ENCODE peak calls at places on chromosomes 12 and 14, in seven cellular contexts. W, F, V, K, Z, S and I are unnamed samples.

GRCh38 chr12:97560766-97561165 is 98.2 kb downstream of the RMST start:
- DNase-seq in W (no peak), F (no peak), V (no peak), K (no peak), Z (no peak), S (no peak), I (no peak)

GRCh38 chr14:89214221-89214965 is 202.6 kb downstream of the FOXN3 start:
- DNase-seq in W (no peak), F (peak), V (no peak), K (no peak), Z (peak), S (peak), I (no peak)

GRCh38 chr12:127623362-127623761 is 643.6 kb upstream of the TMEM132C start:
- DNase-seq in W (no peak), F (no peak), V (no peak), K (no peak), Z (no peak), S (no peak), I (no peak)

GRCh38 chr12:29818925-29819324 is 35.2 kb upstream of the TMTC1 start:
- DNase-seq in W (no peak), F (no peak), V (no peak), K (no peak), Z (no peak), S (no peak), I (no peak)

GRCh38 chr12:132158677-132159554 is 14.7 kb downstream of the NOC4L start:
- DNase-seq in W (no peak), F (no peak), V (no peak), K (no peak), Z (no peak), S (no peak), I (no peak)

GRCh38 chr14:44778562-44778961 is 183.2 kb downstream of the KLHL28 start:
- DNase-seq in W (no peak), F (peak), V (no peak), K (peak), Z (no peak), S (no peak), I (peak)

GRCh38 chr12:92425152-92425551 is 277.6 kb upstream of the PLEKHG7 start:
- DNase-seq in W (no peak), F (no peak), V (no peak), K (no peak), Z (no peak), S (no peak), I (no peak)

GRCh38 chr12:131852551-131853299 is 24.5 kb downstream of the MMP17 start:
- DNase-seq in W (no peak), F (peak), V (no peak), K (no peak), Z (no peak), S (no peak), I (no peak)

GRCh38 chr14:88613552-88614010 is 50.7 kb downstream of the ZC3H14 start:
- DNase-seq in W (no peak), F (peak), V (no peak), K (peak), Z (no peak), S (no peak), I (peak)

GRCh38 chr12:124713436-124714082 is 146.1 kb upstream of the NCOR2 start:
- DNase-seq in W (peak), F (peak), V (no peak), K (peak), Z (peak), S (peak), I (peak)
- H3K4me3 ChIP-seq in W (no peak), F (peak), V (peak), K (peak), Z (no peak), S (no peak), I (peak)

GRCh38 chr12:94326234-94326633 is 133.4 kb downstream of the CEP83 start:
- DNase-seq in W (no peak), F (no peak), V (no peak), K (no peak), Z (no peak), S (no peak), I (no peak)

GRCh38 chr12:94327819-94328218 is 131.8 kb downstream of the CEP83 start:
- DNase-seq in W (no peak), F (peak), V (no peak), K (peak), Z (no peak), S (no peak), I (peak)

GRCh38 chr12:94326727-94327126 is 132.9 kb downstream of the CEP83 start:
- DNase-seq in W (peak), F (peak), V (no peak), K (peak), Z (no peak), S (no peak), I (peak)

DNA sequence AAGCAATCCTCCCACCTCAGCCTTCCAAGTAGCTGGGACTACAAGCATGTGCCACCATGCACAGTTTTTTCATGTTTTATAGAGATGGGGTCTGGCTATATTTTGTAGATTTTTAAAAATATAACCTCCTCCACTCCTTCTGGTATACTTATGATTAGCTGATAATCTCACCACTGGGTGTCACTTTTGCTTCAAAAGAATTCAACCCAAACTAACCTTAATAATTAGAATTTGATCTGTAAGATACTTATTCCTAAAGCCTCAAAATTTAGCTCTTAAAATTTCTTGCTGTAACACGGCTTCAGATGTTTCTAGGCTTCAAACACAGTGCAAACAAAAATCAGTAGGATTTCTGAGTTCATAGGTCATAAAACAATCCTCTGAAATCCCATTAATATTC is 130.3 kb downstream of the CEP83 start:
- DNase-seq in W (no peak), F (no peak), V (no peak), K (no peak), Z (no peak), S (no peak), I (peak)
- TF ChIP-seq CTCF in W (no peak), F (no peak), V (no peak), K (no peak), Z (no peak), S (no peak), I (peak)

GRCh38 chr14:52314521-52315354 is 626 bp downstream of the PTGER2 start:
- DNase-seq in W (no peak), F (peak), V (no peak), K (no peak), Z (peak), S (no peak), I (no peak)

GRCh38 chr14:52312872-52313492 is 1.1 kb upstream of the PTGER2 start:
- DNase-seq in W (no peak), F (peak), V (no peak), K (peak), Z (no peak), S (no peak), I (peak)

GRCh38 chr14:52315355-52315718 is 1.2 kb downstream of the PTGER2 start:
- DNase-seq in W (no peak), F (no peak), V (no peak), K (no peak), Z (no peak), S (no peak), I (peak)

GRCh38 chr14:52313493-52313881 is 625 bp upstream of the PTGER2 start:
- DNase-seq in W (no peak), F (no peak), V (no peak), K (peak), Z (no peak), S (no peak), I (peak)

GRCh38 chr14:52313903-52314481 is at the start of gene PTGER2:
- DNase-seq in W (no peak), F (peak), V (peak), K (peak), Z (peak), S (peak), I (peak)
- H3K4me3 ChIP-seq in W (peak), F (peak), V (peak), K (peak), Z (peak), S (peak), I (peak)

DNA sequence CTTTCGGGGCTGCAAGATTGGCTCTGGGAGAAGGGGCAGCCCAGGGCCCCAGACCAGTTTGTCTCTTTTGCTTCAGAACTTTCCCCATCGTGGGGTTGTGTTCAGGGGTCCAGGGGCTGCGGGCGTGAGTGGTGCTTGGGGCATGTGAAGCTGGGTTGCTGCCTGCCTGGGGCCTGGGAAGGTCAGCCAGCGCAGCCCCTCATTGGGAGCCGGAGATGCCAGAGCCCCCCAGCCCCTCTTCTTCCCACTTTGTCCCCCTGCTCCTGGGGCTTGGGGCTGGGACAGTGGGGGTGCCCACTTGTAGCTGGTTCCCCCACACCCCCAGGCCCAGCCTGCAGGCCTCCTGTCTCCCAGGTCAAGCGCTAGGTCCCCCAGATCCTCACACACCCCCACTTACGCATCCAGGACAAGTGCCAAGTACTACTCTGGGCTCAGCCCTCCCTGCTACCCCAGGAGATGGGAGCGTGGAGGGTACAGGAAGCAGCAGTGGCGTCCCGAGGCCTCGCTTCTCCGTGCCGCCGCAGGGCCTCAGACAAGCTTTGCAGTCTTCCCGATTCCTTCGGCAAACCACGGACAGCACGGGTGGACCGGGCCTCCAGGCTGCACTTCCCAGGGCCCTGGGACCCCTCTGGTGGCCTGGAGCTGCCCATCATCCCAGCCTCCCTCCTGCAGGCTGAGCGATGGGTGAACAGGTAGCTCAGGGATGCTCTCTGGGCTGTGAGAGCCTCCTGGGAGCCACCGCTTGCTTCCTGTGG is 41.5 kb downstream of the PACS2 start:
- DNase-seq in W (no peak), F (no peak), V (no peak), K (no peak), Z (no peak), S (no peak), I (no peak)
- TF ChIP-seq CTCF in W (no peak), F (no peak), V (no peak), K (no peak), Z (no peak), S (no peak), I (no peak)

GRCh38 chr12:75481774-75482173 is 1.2 kb downstream of the GLIPR1 start:
- DNase-seq in W (no peak), F (peak), V (no peak), K (peak), Z (no peak), S (no peak), I (peak)

GRCh38 chr12:75481013-75481705 is 604 bp downstream of the GLIPR1 start:
- DNase-seq in W (no peak), F (no peak), V (no peak), K (no peak), Z (no peak), S (no peak), I (peak)

GRCh38 chr12:75478395-75478794 is 2.2 kb upstream of the GLIPR1 start:
- DNase-seq in W (no peak), F (peak), V (no peak), K (peak), Z (no peak), S (no peak), I (peak)

GRCh38 chr12:75479963-75480461 is 543 bp upstream of the GLIPR1 start:
- DNase-seq in W (peak), F (peak), V (no peak), K (peak), Z (no peak), S (no peak), I (no peak)

DNA sequence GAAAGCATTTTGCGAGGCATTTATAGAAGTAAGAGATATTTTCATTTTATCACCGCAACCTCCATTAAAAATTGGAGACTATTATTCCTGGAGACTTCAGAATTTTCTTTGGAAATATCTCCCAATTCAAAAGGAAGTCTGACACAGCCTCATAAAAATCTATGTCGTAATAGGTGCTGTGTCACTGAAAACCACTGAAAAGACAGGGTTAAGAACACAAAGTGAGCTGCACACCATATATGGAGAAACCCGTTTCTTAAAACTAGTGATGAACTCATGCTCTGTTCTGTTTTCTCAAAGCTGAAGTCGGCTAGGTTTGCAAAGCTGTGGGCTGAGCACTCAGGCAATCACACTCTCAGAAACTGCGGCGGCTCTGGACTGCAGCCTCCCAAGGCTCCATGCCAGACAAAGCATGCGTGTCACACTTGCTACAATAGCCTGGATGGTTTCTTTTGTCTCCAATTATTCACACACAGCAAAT is at the start of gene GLIPR1:
- DNase-seq in W (peak), F (peak), V (peak), K (peak), Z (peak), S (peak), I (peak)
- H3K4me3 ChIP-seq in W (peak), F (peak), V (peak), K (peak), Z (peak), S (no peak), I (peak)